ENCODE peak calls at places on chromosomes 5 and 9, in four cellular contexts. M is IMR-90, Q is OCI-LY7, N is transverse colon. X is an unnamed sample.

GRCh38 chr5:179254638-179255271 is 90.5 kb downstream of the ADAMTS2 start:
- DNase-seq in Q (no peak), M (no peak), N (no peak), X (no peak)

GRCh38 chr5:88666761-88667186 is 216.2 kb downstream of the MEF2C start:
- DNase-seq in M (peak), Q (no peak), N (no peak), X (no peak)

GRCh38 chr5:129322968-129323367 is 137.1 kb upstream of the ADAMTS19 start:
- DNase-seq in N (no peak), Q (no peak), M (no peak), X (no peak)

GRCh38 chr9:20187318-20187717 is 398.5 kb upstream of the SLC24A2 start:
- DNase-seq in M (no peak), Q (peak), N (no peak), X (no peak)

GRCh38 chr9:14687042-14687719 is 6.1 kb downstream of the ZDHHC21 start:
- DNase-seq in Q (no peak), M (peak), N (no peak), X (no peak)

GRCh38 chr5:154972476-154973080 is 31.7 kb downstream of the MRPL22 start:
- DNase-seq in N (no peak), M (peak), Q (peak), X (no peak)

GRCh38 chr5:71751422-71751821 is 32.3 kb downstream of the CARTPT start:
- DNase-seq in Q (no peak), N (no peak), M (no peak), X (no peak)

GRCh38 chr9:86126998-86127972 is 27.9 kb upstream of the GOLM1 start:
- DNase-seq in N (peak), M (peak), Q (no peak), X (peak)

GRCh38 chr5:38724301-38725030 is 121.3 kb upstream of the OSMR start:
- DNase-seq in Q (no peak), M (peak), N (no peak), X (no peak)

GRCh38 chr9:74642376-74642775 is 145.2 kb downstream of the RORB start:
- DNase-seq in N (no peak), M (no peak), Q (no peak), X (no peak)

GRCh38 chr5:154197801-154198461 is 7.4 kb downstream of the GALNT10 start:
- DNase-seq in N (no peak), Q (no peak), M (peak), X (no peak)

GRCh38 chr9:93061260-93061751 is 2.8 kb downstream of the SUSD3 start:
- DNase-seq in M (no peak), N (no peak), Q (no peak), X (no peak)
- H3K27ac ChIP-seq in M (no peak), N (peak), Q (peak), X (no peak)

DNA sequence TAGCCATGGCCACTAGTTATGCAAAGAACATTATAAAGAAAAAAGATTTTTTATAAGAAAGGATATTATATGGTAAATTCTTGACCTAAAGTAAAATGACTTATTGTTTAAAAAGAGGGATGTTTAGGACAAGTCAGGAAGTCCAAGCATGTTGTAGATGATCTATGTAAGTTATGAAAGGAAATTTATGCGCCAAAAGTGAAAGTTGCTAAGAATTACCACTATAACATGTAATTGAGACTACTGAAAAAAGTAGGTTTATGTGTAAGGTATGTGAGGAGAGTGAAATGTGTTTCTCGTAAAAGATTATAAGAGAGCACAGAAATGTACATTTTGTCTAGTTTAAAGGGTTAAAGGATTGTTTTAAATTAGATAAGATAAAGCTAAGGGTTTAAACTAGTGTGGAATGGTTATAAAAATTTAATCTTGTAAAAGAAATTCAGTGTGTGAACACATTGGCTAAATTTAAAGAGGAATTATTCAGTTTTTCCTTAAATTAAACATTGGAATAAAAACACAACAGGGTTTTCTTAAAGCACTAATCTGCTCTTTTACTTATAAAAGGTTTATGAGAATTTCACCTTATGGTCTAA is 1100.4 kb upstream of the EDIL3 start:
- DNase-seq in M (no peak), Q (peak), N (no peak), X (no peak)
- TF ChIP-seq CTCF in M (no peak), Q (no peak), N (no peak), X (no peak)

DNA sequence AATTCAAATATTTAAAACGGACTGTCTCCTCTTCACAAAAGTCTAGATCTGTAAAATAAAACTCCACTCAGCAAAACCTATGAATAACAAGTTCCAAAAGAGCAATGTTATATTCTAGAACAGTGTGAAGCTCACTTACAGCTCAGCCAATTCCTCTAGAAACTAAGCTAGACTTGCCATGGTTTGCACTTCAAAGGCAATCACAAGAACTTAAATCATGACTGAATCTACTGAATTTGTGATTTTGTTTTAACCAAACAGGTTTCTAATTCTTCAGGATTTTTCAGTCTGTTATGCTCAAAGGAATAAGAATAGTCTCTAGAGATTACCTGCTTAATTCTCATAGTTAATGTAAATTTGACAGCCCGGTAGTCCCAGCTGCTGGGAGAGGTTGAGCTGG is 1.4 kb upstream of the PKD2L2 start:
- DNase-seq in M (no peak), N (no peak), Q (no peak), X (no peak)
- H3K27ac ChIP-seq in M (no peak), N (no peak), Q (no peak), X (peak)

GRCh38 chr5:66459728-66460127 is 136.5 kb upstream of the MAST4 start:
- DNase-seq in Q (no peak), N (no peak), M (no peak), X (no peak)
- TF ChIP-seq CTCF in Q (no peak), N (no peak), M (no peak), X (no peak)

DNA sequence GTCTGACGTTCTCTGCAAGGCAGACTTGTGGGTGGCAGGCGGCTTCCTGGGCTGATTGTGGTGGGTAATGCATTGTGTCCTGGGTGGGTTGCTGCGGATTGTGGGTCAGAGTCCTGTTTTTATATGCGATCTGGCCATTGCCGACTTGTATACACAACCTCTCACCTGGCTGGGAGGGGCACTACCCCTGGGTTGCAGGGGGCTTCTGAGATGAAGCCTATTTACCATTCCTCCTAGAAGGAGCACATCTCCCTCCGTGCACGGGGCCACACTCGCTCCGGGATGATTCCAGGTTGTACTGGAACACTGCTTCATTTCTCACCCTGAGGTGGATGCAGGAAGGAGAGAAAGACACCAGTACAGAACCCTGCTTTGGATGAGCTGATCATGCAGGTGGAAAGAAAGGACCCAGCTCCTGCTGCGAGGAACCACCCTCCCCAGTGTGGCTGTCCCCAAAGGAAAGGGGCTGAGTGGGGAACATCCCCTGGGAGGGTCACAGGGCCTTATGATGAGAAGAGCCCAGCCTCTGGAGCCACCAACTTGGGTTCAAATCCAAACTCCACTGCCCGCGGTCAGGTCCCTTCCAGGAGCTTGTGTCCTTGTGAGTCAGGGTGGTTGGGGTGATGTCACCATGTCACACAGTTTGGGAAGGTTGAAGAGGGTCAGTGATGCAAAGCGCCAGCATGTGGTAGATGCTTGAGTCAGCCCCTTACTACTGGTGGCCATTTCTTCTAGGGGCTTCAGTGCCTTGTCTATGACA is 151.8 kb upstream of the COL5A1 start:
- DNase-seq in Q (no peak), N (no peak), M (no peak), X (no peak)
- H3K27ac ChIP-seq in Q (no peak), N (no peak), M (no peak), X (no peak)

GRCh38 chr9:26850995-26851394 is 41.6 kb downstream of the CAAP1 start:
- DNase-seq in N (no peak), Q (no peak), M (no peak), X (no peak)

DNA sequence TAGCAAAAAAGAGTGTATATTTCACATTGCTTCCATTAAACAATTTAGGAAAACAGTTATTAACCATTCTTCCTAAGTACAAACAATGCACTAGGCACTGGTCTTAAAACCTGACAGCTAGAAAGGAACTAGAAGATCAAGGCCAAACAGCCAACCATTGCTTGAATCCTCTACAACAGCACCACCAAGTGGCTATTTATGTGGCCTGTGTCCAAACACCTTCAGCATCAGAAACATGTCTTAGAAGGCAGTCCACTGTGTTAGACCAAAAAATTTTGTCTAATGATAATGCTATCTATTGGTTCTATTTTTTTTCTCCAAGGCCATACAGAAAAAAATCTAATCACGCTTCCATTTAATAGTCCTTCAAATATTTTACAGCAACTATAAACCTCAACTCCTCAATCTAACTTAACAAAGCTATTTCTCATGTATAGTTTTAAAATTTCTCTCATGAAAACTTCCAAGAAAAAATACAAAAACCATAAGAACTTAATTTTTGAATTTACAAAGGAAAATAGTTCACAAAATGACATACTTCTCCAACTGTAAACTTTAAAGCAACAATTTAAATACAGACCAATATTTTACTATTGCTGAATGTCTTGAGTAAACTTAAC is 36.1 kb downstream of the CAAP1 start:
- DNase-seq in Q (peak), N (peak), M (peak), X (no peak)
- TF ChIP-seq CTCF in Q (peak), N (peak), M (peak), X (peak)